ENCODE peak calls at places on chromosomes 4 and X, in five cellular contexts. G is T-helper 17 cell; R is ecto neural progenitor cell; A is mammary epithelial cell; B is stimulated activated CD8-positive, alpha-beta memory T cell treated with anti-CD3 and anti-CD28 coated beads, Interleukin-4, amount 100 ng/mL, for 24 hours. E is an unnamed sample.

GRCh38 chrX:29496636-29497180 is 718.7 kb upstream of the MAGEB2 start:
- DNase-seq in G (no peak), R (no peak), A (no peak), B (no peak), E (no peak)

GRCh38 chrX:37658352-37659030 is 27.1 kb upstream of the XK start:
- DNase-seq in G (no peak), R (no peak), A (no peak), B (no peak), E (no peak)

GRCh38 chr4:37383579-37384229 is 139.2 kb downstream of the NWD2 start:
- DNase-seq in G (no peak), R (peak; percentile 52), A (peak; percentile 16), B (no peak), E (no peak)

GRCh38 chr4:22986881-22987280 is 294.1 kb downstream of the GBA3 start:
- DNase-seq in G (no peak), R (no peak), A (no peak), B (no peak), E (no peak)

GRCh38 chr4:174375422-174375821 is 91.7 kb downstream of the CEP44 start:
- DNase-seq in G (no peak), R (no peak), A (no peak), B (no peak), E (no peak)

GRCh38 chr4:16226816-16227461 is 668 bp upstream of the TAPT1 start:
- DNase-seq in G (peak; percentile 19), R (peak; percentile 74), A (peak; percentile 34), B (peak; percentile 18), E (peak; percentile 85)

GRCh38 chr4:165874072-165874798 is 1.2 kb downstream of the TLL1 start:
- DNase-seq in G (no peak), R (peak; percentile 52), A (peak; percentile 50), B (no peak), E (no peak)

GRCh38 chrX:123959281-123960063 is 2.0 kb upstream of the STAG2 start:
- DNase-seq in G (no peak), R (peak; percentile 53), A (peak; percentile 28), B (no peak), E (peak; percentile 40)

GRCh38 chrX:110734894-110735541 is 60.6 kb downstream of the CHRDL1 start:
- DNase-seq in G (no peak), R (no peak), A (peak; percentile 69), B (no peak), E (no peak)

GRCh38 chr4:105074097-105074496 is 72.6 kb upstream of the TET2 start:
- DNase-seq in G (no peak), R (no peak), A (no peak), B (no peak), E (no peak)

GRCh38 chr4:156594619-156595018 is 377.0 kb downstream of the PDGFC start:
- DNase-seq in G (no peak), R (no peak), A (peak; percentile 24), B (no peak), E (peak; percentile 76)

GRCh38 chr4:140637836-140638235 is 69.1 kb upstream of the UCP1 start:
- DNase-seq in G (no peak), R (no peak), A (no peak), B (no peak), E (no peak)

GRCh38 chr4:145732001-145732400 is 52.1 kb downstream of the C4orf51 start:
- DNase-seq in G (no peak), R (no peak), A (no peak), B (no peak), E (no peak)

GRCh38 chr4:108372678-108373077 is 203.9 kb upstream of the LEF1 start:
- DNase-seq in G (no peak), R (no peak), A (no peak), B (no peak), E (no peak)

GRCh38 chr4:140012688-140013087 is 141.3 kb downstream of the MAML3 start:
- DNase-seq in G (no peak), R (peak; percentile 59), A (peak; percentile 71), B (peak; percentile 33), E (peak; percentile 64)

GRCh38 chrX:7147978-7148824 is at the start of gene PUDP:
- DNase-seq in G (peak; percentile 82), R (peak; percentile 87), A (peak; percentile 76), B (peak; percentile 88), E (peak; percentile 84)

GRCh38 chr4:2058264-2059033 is 678 bp upstream of the NAT8L start:
- DNase-seq in G (no peak), R (no peak), A (no peak), B (no peak), E (peak; percentile 36)

GRCh38 chrX:150688911-150689451 is 4.2 kb upstream of the MTMR1 start:
- DNase-seq in G (no peak), R (no peak), A (peak; percentile 90), B (no peak), E (no peak)

GRCh38 chrX:150364347-150365050 is 1.4 kb downstream of the MAMLD1 start:
- DNase-seq in G (no peak), R (peak; percentile 64), A (peak; percentile 39), B (no peak), E (peak; percentile 34)

GRCh38 chr4:153634737-153635353 is 49.2 kb upstream of the TLR2 start:
- DNase-seq in G (no peak), R (no peak), A (no peak), B (no peak), E (no peak)

GRCh38 chr4:87978656-87979055 is 3.1 kb downstream of the SPP1 start:
- DNase-seq in G (no peak), R (no peak), A (peak; percentile 29), B (no peak), E (no peak)

GRCh38 chr4:114136067-114136466 is 156.6 kb upstream of the ARSJ start:
- DNase-seq in G (no peak), R (no peak), A (peak; percentile 1), B (no peak), E (no peak)

GRCh38 chr4:159206427-159206871 is 103.6 kb downstream of the RAPGEF2 start:
- DNase-seq in G (no peak), R (no peak), A (peak; percentile 60), B (peak; percentile 1), E (no peak)

GRCh38 chr4:164700471-164700870 is 53.5 kb upstream of the SMIM31 start:
- DNase-seq in G (no peak), R (peak; percentile 51), A (no peak), B (no peak), E (no peak)

GRCh38 chr4:6925357-6925836 is 15.8 kb downstream of the TBC1D14 start:
- DNase-seq in G (no peak), R (no peak), A (no peak), B (no peak), E (no peak)

GRCh38 chrX:119682019-119682989 is 10.7 kb downstream of the SEPTIN6 start:
- DNase-seq in G (no peak), R (no peak), A (no peak), B (no peak), E (no peak)

GRCh38 chr4:3827616-3828492 is 61.7 kb downstream of the ADRA2C start:
- DNase-seq in G (no peak), R (no peak), A (no peak), B (no peak), E (peak; percentile 90)

GRCh38 chr4:159357350-159357749 is 254.5 kb downstream of the RAPGEF2 start:
- DNase-seq in G (no peak), R (no peak), A (no peak), B (no peak), E (no peak)

GRCh38 chr4:151407466-151408379 is 1.3 kb upstream of the FHIP1A start:
- DNase-seq in G (peak; percentile 11), R (peak; percentile 50), A (peak; percentile 66), B (no peak), E (peak; percentile 15)

GRCh38 chrX:41085883-41086626 is 810 bp downstream of the USP9X start:
- DNase-seq in G (peak; percentile 21), R (peak; percentile 78), A (peak; percentile 56), B (peak; percentile 29), E (peak; percentile 55)

GRCh38 chrX:133640161-133641015 is 225.1 kb upstream of the GPC4 start:
- DNase-seq in G (no peak), R (no peak), A (no peak), B (no peak), E (no peak)

GRCh38 chrX:37986893-37987292 is 19.5 kb upstream of the SYTL5 start:
- DNase-seq in G (no peak), R (no peak), A (no peak), B (no peak), E (no peak)

GRCh38 chr4:1655081-1655480 is 29.0 kb downstream of the FAM53A start:
- DNase-seq in G (no peak), R (no peak), A (no peak), B (no peak), E (no peak)

GRCh38 chr4:109296545-109296944 is 5.9 kb downstream of the COL25A1 start:
- DNase-seq in G (no peak), R (no peak), A (peak; percentile 36), B (no peak), E (no peak)

GRCh38 chr4:184475096-184475461 is 729 bp upstream of the IRF2 start:
- DNase-seq in G (peak; percentile 32), R (peak; percentile 62), A (peak; percentile 51), B (peak; percentile 50), E (peak; percentile 59)

GRCh38 chrX:110320588-110320987 is 2.7 kb upstream of the AMMECR1 start:
- DNase-seq in G (no peak), R (no peak), A (no peak), B (no peak), E (no peak)

GRCh38 chrX:25020391-25021131 is 4.8 kb upstream of the ARX start:
- DNase-seq in G (peak; percentile 34), R (peak; percentile 91), A (no peak), B (peak; percentile 12), E (peak; percentile 17)

GRCh38 chrX:136030357-136031225 is 45.4 kb downstream of the SLC9A6 start:
- DNase-seq in G (no peak), R (no peak), A (no peak), B (no peak), E (peak; percentile 33)

GRCh38 chr4:108135549-108136209 is 33.1 kb downstream of the LEF1 start:
- DNase-seq in G (no peak), R (peak; percentile 82), A (peak; percentile 63), B (no peak), E (no peak)

E was measured in heart left ventricle.